ENCODE peak calls at places on chromosome 2, in ten cellular contexts. One of them, this sample, is unnamed.

GRCh38 chr2:129910446-129911362 is 68.8 kb upstream of the RAB6C start:
- DNase-seq in MM.1S: no peak
- DNase-seq in astrocyte of the spinal cord: no peak
- DNase-seq in A549: no peak
- DNase-seq in type B pancreatic cell: peak; percentile 48
- DNase-seq in CD8-positive, alpha-beta T cell: peak; percentile 35
- DNase-seq in mammary epithelial cell: no peak
- DNase-seq in brain microvascular endothelial cell: no peak
- DNase-seq in glutamatergic neuron: no peak
- DNase-seq in neural crest cell: no peak
- DNase-seq in this sample: no peak

GRCh38 chr2:17506736-17507616 is 11.3 kb downstream of the RAD51AP2 start:
- DNase-seq in MM.1S: no peak
- DNase-seq in astrocyte of the spinal cord: peak; percentile 20
- DNase-seq in A549: peak; percentile 5
- DNase-seq in type B pancreatic cell: no peak
- DNase-seq in CD8-positive, alpha-beta T cell: no peak
- DNase-seq in mammary epithelial cell: peak; percentile 83
- DNase-seq in brain microvascular endothelial cell: no peak
- DNase-seq in glutamatergic neuron: no peak
- DNase-seq in neural crest cell: no peak
- DNase-seq in this sample: no peak

GRCh38 chr2:195543902-195544894 is 112.8 kb upstream of the SLC39A10 start:
- DNase-seq in MM.1S: no peak
- DNase-seq in astrocyte of the spinal cord: peak; percentile 75
- DNase-seq in A549: peak; percentile 83
- DNase-seq in type B pancreatic cell: no peak
- DNase-seq in CD8-positive, alpha-beta T cell: no peak
- DNase-seq in mammary epithelial cell: peak; percentile 75
- DNase-seq in brain microvascular endothelial cell: peak; percentile 80
- DNase-seq in glutamatergic neuron: no peak
- DNase-seq in neural crest cell: no peak
- DNase-seq in this sample: no peak

GRCh38 chr2:174490032-174490431 is 3.2 kb upstream of the GPR155 start:
- DNase-seq in MM.1S: peak; percentile 31
- DNase-seq in astrocyte of the spinal cord: no peak
- DNase-seq in A549: no peak
- DNase-seq in type B pancreatic cell: no peak
- DNase-seq in CD8-positive, alpha-beta T cell: no peak
- DNase-seq in mammary epithelial cell: no peak
- DNase-seq in brain microvascular endothelial cell: no peak
- DNase-seq in glutamatergic neuron: no peak
- DNase-seq in neural crest cell: no peak
- DNase-seq in this sample: no peak

GRCh38 chr2:172279843-172280242 is 147.5 kb upstream of the ITGA6 start:
- DNase-seq in MM.1S: no peak
- DNase-seq in astrocyte of the spinal cord: no peak
- DNase-seq in A549: no peak
- DNase-seq in type B pancreatic cell: no peak
- DNase-seq in CD8-positive, alpha-beta T cell: no peak
- DNase-seq in mammary epithelial cell: peak; percentile 30
- DNase-seq in brain microvascular endothelial cell: no peak
- DNase-seq in glutamatergic neuron: no peak
- DNase-seq in neural crest cell: no peak
- DNase-seq in this sample: no peak

GRCh38 chr2:112646791-112647720 is 1.3 kb downstream of the SLC20A1 start:
- DNase-seq in MM.1S: peak; percentile 33
- DNase-seq in astrocyte of the spinal cord: no peak
- DNase-seq in A549: peak; percentile 32
- DNase-seq in type B pancreatic cell: no peak
- DNase-seq in CD8-positive, alpha-beta T cell: no peak
- DNase-seq in mammary epithelial cell: no peak
- DNase-seq in brain microvascular endothelial cell: no peak
- DNase-seq in glutamatergic neuron: no peak
- DNase-seq in neural crest cell: peak; percentile 14
- DNase-seq in this sample: no peak

GRCh38 chr2:23445450-23445868 is 60.5 kb downstream of the KLHL29 start:
- DNase-seq in MM.1S: no peak
- DNase-seq in astrocyte of the spinal cord: peak; percentile 29
- DNase-seq in A549: no peak
- DNase-seq in type B pancreatic cell: no peak
- DNase-seq in CD8-positive, alpha-beta T cell: no peak
- DNase-seq in mammary epithelial cell: peak; percentile 83
- DNase-seq in brain microvascular endothelial cell: peak; percentile 62
- DNase-seq in glutamatergic neuron: no peak
- DNase-seq in neural crest cell: no peak
- DNase-seq in this sample: no peak

GRCh38 chr2:196926562-196927317 is at the start of gene PGAP1:
- DNase-seq in MM.1S: peak; percentile 91
- DNase-seq in astrocyte of the spinal cord: peak; percentile 94
- DNase-seq in A549: peak; percentile 87
- DNase-seq in type B pancreatic cell: peak; percentile 97
- DNase-seq in CD8-positive, alpha-beta T cell: peak; percentile 90
- DNase-seq in mammary epithelial cell: peak; percentile 87
- DNase-seq in brain microvascular endothelial cell: peak; percentile 87
- DNase-seq in glutamatergic neuron: peak; percentile 95
- DNase-seq in neural crest cell: peak; percentile 89
- DNase-seq in this sample: peak; percentile 52

GRCh38 chr2:156356006-156356764 is 23.7 kb upstream of the NR4A2 start:
- DNase-seq in MM.1S: no peak
- DNase-seq in astrocyte of the spinal cord: peak; percentile 37
- DNase-seq in A549: no peak
- DNase-seq in type B pancreatic cell: no peak
- DNase-seq in CD8-positive, alpha-beta T cell: no peak
- DNase-seq in mammary epithelial cell: peak; percentile 76
- DNase-seq in brain microvascular endothelial cell: no peak
- DNase-seq in glutamatergic neuron: no peak
- DNase-seq in neural crest cell: no peak
- DNase-seq in this sample: no peak

GRCh38 chr2:25337276-25337675 is 4.4 kb downstream of the DNMT3A start:
- DNase-seq in MM.1S: no peak
- DNase-seq in astrocyte of the spinal cord: no peak
- DNase-seq in A549: no peak
- DNase-seq in type B pancreatic cell: no peak
- DNase-seq in CD8-positive, alpha-beta T cell: no peak
- DNase-seq in mammary epithelial cell: no peak
- DNase-seq in brain microvascular endothelial cell: no peak
- DNase-seq in glutamatergic neuron: no peak
- DNase-seq in neural crest cell: no peak
- DNase-seq in this sample: no peak

DNA sequence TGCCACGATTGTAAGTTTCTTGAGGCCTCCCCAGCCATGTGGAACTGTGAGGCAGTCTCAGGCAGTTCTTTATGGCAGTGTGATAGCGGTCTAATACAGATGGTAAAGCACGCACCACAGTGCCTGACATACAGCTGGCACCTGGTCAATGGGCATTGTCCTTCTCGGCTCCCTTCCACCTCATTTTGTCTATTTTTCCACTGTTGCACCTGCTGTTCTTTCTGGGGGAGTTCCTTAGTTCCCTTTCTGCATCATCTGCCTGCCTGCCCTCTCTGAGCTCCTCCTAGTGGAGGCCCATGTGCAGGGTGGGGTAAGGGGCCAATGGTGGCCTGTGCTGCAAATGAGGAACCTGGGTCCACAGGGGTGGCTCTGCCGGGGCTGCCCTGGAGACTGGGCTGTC is 157.6 kb downstream of the LPIN1 start:
- DNase-seq in MM.1S: no peak
- DNase-seq in astrocyte of the spinal cord: no peak
- DNase-seq in A549: no peak
- DNase-seq in type B pancreatic cell: no peak
- DNase-seq in CD8-positive, alpha-beta T cell: no peak
- DNase-seq in mammary epithelial cell: no peak
- DNase-seq in brain microvascular endothelial cell: no peak
- DNase-seq in glutamatergic neuron: no peak
- DNase-seq in neural crest cell: no peak
- DNase-seq in this sample: no peak
- TF ChIP-seq CTCF in MM.1S: no peak
- TF ChIP-seq CTCF in astrocyte of the spinal cord: peak; percentile 13
- TF ChIP-seq CTCF in A549: no peak
- TF ChIP-seq CTCF in type B pancreatic cell: no peak
- TF ChIP-seq CTCF in CD8-positive, alpha-beta T cell: no peak
- TF ChIP-seq CTCF in mammary epithelial cell: no peak
- TF ChIP-seq CTCF in brain microvascular endothelial cell: peak; percentile 21
- TF ChIP-seq CTCF in glutamatergic neuron: no peak
- TF ChIP-seq CTCF in neural crest cell: no peak
- TF ChIP-seq CTCF in this sample: no peak

GRCh38 chr2:176650101-176650500 is 380.9 kb downstream of the MTX2 start:
- DNase-seq in MM.1S: no peak
- DNase-seq in astrocyte of the spinal cord: no peak
- DNase-seq in A549: no peak
- DNase-seq in type B pancreatic cell: no peak
- DNase-seq in CD8-positive, alpha-beta T cell: no peak
- DNase-seq in mammary epithelial cell: no peak
- DNase-seq in brain microvascular endothelial cell: no peak
- DNase-seq in glutamatergic neuron: no peak
- DNase-seq in neural crest cell: no peak
- DNase-seq in this sample: no peak
- TF ChIP-seq CTCF in MM.1S: peak; percentile 6
- TF ChIP-seq CTCF in astrocyte of the spinal cord: no peak
- TF ChIP-seq CTCF in A549: no peak
- TF ChIP-seq CTCF in type B pancreatic cell: peak; percentile 74
- TF ChIP-seq CTCF in CD8-positive, alpha-beta T cell: peak; percentile 11
- TF ChIP-seq CTCF in mammary epithelial cell: no peak
- TF ChIP-seq CTCF in brain microvascular endothelial cell: no peak
- TF ChIP-seq CTCF in glutamatergic neuron: peak; percentile 73
- TF ChIP-seq CTCF in neural crest cell: peak; percentile 53
- TF ChIP-seq CTCF in this sample: no peak

GRCh38 chr2:221229097-221229496 is 343.0 kb downstream of the EPHA4 start:
- DNase-seq in MM.1S: no peak
- DNase-seq in astrocyte of the spinal cord: no peak
- DNase-seq in A549: no peak
- DNase-seq in type B pancreatic cell: no peak
- DNase-seq in CD8-positive, alpha-beta T cell: no peak
- DNase-seq in mammary epithelial cell: no peak
- DNase-seq in brain microvascular endothelial cell: no peak
- DNase-seq in glutamatergic neuron: no peak
- DNase-seq in neural crest cell: no peak
- DNase-seq in this sample: no peak

GRCh38 chr2:221228214-221228769 is 343.8 kb downstream of the EPHA4 start:
- DNase-seq in MM.1S: no peak
- DNase-seq in astrocyte of the spinal cord: no peak
- DNase-seq in A549: no peak
- DNase-seq in type B pancreatic cell: no peak
- DNase-seq in CD8-positive, alpha-beta T cell: no peak
- DNase-seq in mammary epithelial cell: no peak
- DNase-seq in brain microvascular endothelial cell: no peak
- DNase-seq in glutamatergic neuron: no peak
- DNase-seq in neural crest cell: no peak
- DNase-seq in this sample: no peak

DNA sequence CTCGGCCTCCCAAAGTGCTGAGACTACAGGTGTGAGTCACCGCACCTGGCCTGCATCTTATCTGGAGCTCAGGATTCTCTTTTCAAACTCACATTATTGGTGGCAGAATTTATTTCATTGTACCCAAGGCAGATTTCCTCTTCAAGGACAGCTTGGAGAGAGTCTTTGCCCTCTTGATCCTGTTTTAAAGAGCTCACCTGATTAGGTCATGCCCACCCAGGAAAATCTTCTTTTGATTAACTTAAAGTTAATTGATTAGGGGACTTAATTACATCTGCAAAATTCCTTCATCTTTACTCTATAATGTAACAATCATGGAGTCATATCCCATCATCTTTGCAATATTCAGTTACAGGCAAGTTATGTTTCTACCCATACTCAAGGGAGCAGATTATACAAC is 346.4 kb downstream of the EPHA4 start:
- DNase-seq in MM.1S: no peak
- DNase-seq in astrocyte of the spinal cord: no peak
- DNase-seq in A549: no peak
- DNase-seq in type B pancreatic cell: no peak
- DNase-seq in CD8-positive, alpha-beta T cell: no peak
- DNase-seq in mammary epithelial cell: no peak
- DNase-seq in brain microvascular endothelial cell: no peak
- DNase-seq in glutamatergic neuron: no peak
- DNase-seq in neural crest cell: no peak
- DNase-seq in this sample: no peak
- TF ChIP-seq CTCF in MM.1S: no peak
- TF ChIP-seq CTCF in astrocyte of the spinal cord: no peak
- TF ChIP-seq CTCF in A549: no peak
- TF ChIP-seq CTCF in type B pancreatic cell: no peak
- TF ChIP-seq CTCF in CD8-positive, alpha-beta T cell: no peak
- TF ChIP-seq CTCF in mammary epithelial cell: no peak
- TF ChIP-seq CTCF in brain microvascular endothelial cell: no peak
- TF ChIP-seq CTCF in glutamatergic neuron: no peak
- TF ChIP-seq CTCF in neural crest cell: no peak
- TF ChIP-seq CTCF in this sample: no peak

GRCh38 chr2:102253753-102254150 is 57.6 kb upstream of the IL1RL1 start:
- DNase-seq in MM.1S: no peak
- DNase-seq in astrocyte of the spinal cord: peak; percentile 23
- DNase-seq in A549: no peak
- DNase-seq in type B pancreatic cell: no peak
- DNase-seq in CD8-positive, alpha-beta T cell: no peak
- DNase-seq in mammary epithelial cell: no peak
- DNase-seq in brain microvascular endothelial cell: no peak
- DNase-seq in glutamatergic neuron: no peak
- DNase-seq in neural crest cell: no peak
- DNase-seq in this sample: no peak

GRCh38 chr2:102251849-102252203 is 59.5 kb upstream of the IL1RL1 start:
- DNase-seq in MM.1S: no peak
- DNase-seq in astrocyte of the spinal cord: no peak
- DNase-seq in A549: no peak
- DNase-seq in type B pancreatic cell: no peak
- DNase-seq in CD8-positive, alpha-beta T cell: no peak
- DNase-seq in mammary epithelial cell: no peak
- DNase-seq in brain microvascular endothelial cell: no peak
- DNase-seq in glutamatergic neuron: no peak
- DNase-seq in neural crest cell: no peak
- DNase-seq in this sample: no peak

GRCh38 chr2:102250278-102250821 is 61.0 kb upstream of the IL1RL1 start:
- DNase-seq in MM.1S: no peak
- DNase-seq in astrocyte of the spinal cord: no peak
- DNase-seq in A549: no peak
- DNase-seq in type B pancreatic cell: no peak
- DNase-seq in CD8-positive, alpha-beta T cell: no peak
- DNase-seq in mammary epithelial cell: no peak
- DNase-seq in brain microvascular endothelial cell: no peak
- DNase-seq in glutamatergic neuron: no peak
- DNase-seq in neural crest cell: no peak
- DNase-seq in this sample: no peak

GRCh38 chr2:102253140-102253752 is 58.1 kb upstream of the IL1RL1 start:
- DNase-seq in MM.1S: no peak
- DNase-seq in astrocyte of the spinal cord: no peak
- DNase-seq in A549: no peak
- DNase-seq in type B pancreatic cell: no peak
- DNase-seq in CD8-positive, alpha-beta T cell: no peak
- DNase-seq in mammary epithelial cell: peak; percentile 43
- DNase-seq in brain microvascular endothelial cell: no peak
- DNase-seq in glutamatergic neuron: no peak
- DNase-seq in neural crest cell: no peak
- DNase-seq in this sample: no peak

GRCh38 chr2:102251042-102251848 is 60.1 kb upstream of the IL1RL1 start:
- DNase-seq in MM.1S: peak; percentile 35
- DNase-seq in astrocyte of the spinal cord: peak; percentile 44
- DNase-seq in A549: peak; percentile 68
- DNase-seq in type B pancreatic cell: no peak
- DNase-seq in CD8-positive, alpha-beta T cell: peak; percentile 73
- DNase-seq in mammary epithelial cell: no peak
- DNase-seq in brain microvascular endothelial cell: no peak
- DNase-seq in glutamatergic neuron: peak; percentile 74
- DNase-seq in neural crest cell: peak; percentile 43
- DNase-seq in this sample: no peak
- TF ChIP-seq CTCF in MM.1S: peak; percentile 52
- TF ChIP-seq CTCF in astrocyte of the spinal cord: peak; percentile 74
- TF ChIP-seq CTCF in A549: peak; percentile 72
- TF ChIP-seq CTCF in type B pancreatic cell: peak; percentile 81
- TF ChIP-seq CTCF in CD8-positive, alpha-beta T cell: peak; percentile 87
- TF ChIP-seq CTCF in mammary epithelial cell: peak; percentile 62
- TF ChIP-seq CTCF in brain microvascular endothelial cell: peak; percentile 84
- TF ChIP-seq CTCF in glutamatergic neuron: peak; percentile 84
- TF ChIP-seq CTCF in neural crest cell: peak; percentile 79
- TF ChIP-seq CTCF in this sample: no peak

GRCh38 chr2:44009136-44009744 is 13.5 kb upstream of the LRPPRC start:
- DNase-seq in MM.1S: no peak
- DNase-seq in astrocyte of the spinal cord: no peak
- DNase-seq in A549: no peak
- DNase-seq in type B pancreatic cell: no peak
- DNase-seq in CD8-positive, alpha-beta T cell: no peak
- DNase-seq in mammary epithelial cell: no peak
- DNase-seq in brain microvascular endothelial cell: no peak
- DNase-seq in glutamatergic neuron: no peak
- DNase-seq in neural crest cell: no peak
- DNase-seq in this sample: no peak
- TF ChIP-seq CTCF in MM.1S: no peak
- TF ChIP-seq CTCF in astrocyte of the spinal cord: no peak
- TF ChIP-seq CTCF in A549: no peak
- TF ChIP-seq CTCF in type B pancreatic cell: peak; percentile 40
- TF ChIP-seq CTCF in CD8-positive, alpha-beta T cell: no peak
- TF ChIP-seq CTCF in mammary epithelial cell: no peak
- TF ChIP-seq CTCF in brain microvascular endothelial cell: peak; percentile 32
- TF ChIP-seq CTCF in glutamatergic neuron: no peak
- TF ChIP-seq CTCF in neural crest cell: peak; percentile 22
- TF ChIP-seq CTCF in this sample: no peak